ENCODE peak calls at places on chromosomes 11 and 22, in seven cellular contexts. N, H, L, P, Y, V and Z are unnamed samples.

GRCh38 chr22:49655168-49655812 is 172.4 kb downstream of the BRD1 start:
- DNase-seq in P (no peak), Y (no peak), H (no peak), L (no peak), V (no peak), N (no peak), Z (no peak)

GRCh38 chr22:32745251-32745995 is 56.1 kb upstream of the TIMP3 start:
- DNase-seq in N (peak), Y (peak), H (peak), V (peak), P (peak), L (peak), Z (peak)

GRCh38 chr22:43439368-43440102 is 27.7 kb downstream of the MPPED1 start:
- DNase-seq in Y (no peak), V (no peak), H (no peak), P (no peak), L (no peak), N (no peak), Z (no peak)

GRCh38 chr11:33500865-33501479 is 199.7 kb downstream of the C11orf91 start:
- DNase-seq in H (peak), Y (peak), V (no peak), L (no peak), N (peak), P (peak), Z (no peak)

GRCh38 chr11:127996825-127997224 is 590.5 kb downstream of the ETS1 start:
- DNase-seq in L (no peak), V (peak), Y (peak), N (no peak), H (peak), P (no peak), Z (no peak)

GRCh38 chr22:20241579-20242392 is 26.3 kb downstream of the RTN4R start:
- DNase-seq in N (no peak), H (no peak), Y (no peak), P (no peak), V (peak), L (no peak), Z (no peak)

GRCh38 chr22:50684501-50684900 is 11.9 kb downstream of the SHANK3 start:
- DNase-seq in L (no peak), P (no peak), N (no peak), V (no peak), H (no peak), Y (no peak), Z (no peak)

GRCh38 chr22:47057916-47058585 is 295.6 kb downstream of the TBC1D22A start:
- DNase-seq in L (no peak), H (no peak), N (no peak), V (no peak), P (no peak), Y (no peak), Z (no peak)

GRCh38 chr11:85685131-85685819 is 720 bp downstream of the CCDC89 start:
- DNase-seq in L (no peak), Y (no peak), P (no peak), N (no peak), H (peak), V (no peak), Z (peak)

GRCh38 chr11:120272303-120272702 is 32.4 kb downstream of the POU2F3 start:
- DNase-seq in L (no peak), Y (no peak), V (no peak), H (peak), P (no peak), N (no peak), Z (no peak)

GRCh38 chr11:19419813-19420212 is 179.1 kb upstream of the E2F8 start:
- DNase-seq in P (no peak), N (no peak), V (peak), L (no peak), Y (peak), H (peak), Z (no peak)

GRCh38 chr11:123137496-123138270 is 57.4 kb downstream of the CLMP start:
- DNase-seq in Y (peak), P (peak), V (no peak), N (peak), L (peak), H (peak), Z (peak)

GRCh38 chr22:41848468-41848867 is 15.6 kb downstream of the SREBF2 start:
- DNase-seq in V (no peak), H (no peak), N (no peak), L (no peak), P (no peak), Y (no peak), Z (no peak)

GRCh38 chr11:45871638-45872037 is 13.8 kb upstream of the MAPK8IP1 start:
- DNase-seq in L (no peak), N (no peak), Y (no peak), H (no peak), V (no peak), P (no peak), Z (no peak)

GRCh38 chr11:33320814-33321330 is 63.7 kb downstream of the HIPK3 start:
- DNase-seq in H (peak), V (no peak), P (no peak), Y (no peak), N (peak), L (no peak), Z (no peak)

GRCh38 chr22:19579880-19580279 is 55.7 kb upstream of the CLDN5 start:
- DNase-seq in L (no peak), N (no peak), Y (no peak), H (no peak), P (no peak), V (no peak), Z (no peak)

GRCh38 chr11:125502198-125502597 is 6.1 kb upstream of the FEZ1 start:
- DNase-seq in H (no peak), V (no peak), Y (no peak), N (no peak), P (no peak), L (no peak), Z (no peak)
- H2BK120ac ChIP-seq in H (no peak), V (no peak), Y (no peak), N (no peak), P (no peak), L (no peak), Z (no peak)

GRCh38 chr11:5310423-5310822 is 8.7 kb upstream of the OR51B4 start:
- DNase-seq in H (no peak), Y (no peak), P (no peak), V (no peak), N (no peak), L (no peak), Z (no peak)
- H2BK120ac ChIP-seq in H (no peak), Y (no peak), P (no peak), V (no peak), N (no peak), L (no peak), Z (no peak)

GRCh38 chr11:67072295-67072694 is 15.6 kb downstream of the RHOD start:
- DNase-seq in H (no peak), V (no peak), Y (no peak), P (no peak), L (no peak), N (no peak), Z (no peak)
- H2BK120ac ChIP-seq in H (no peak), V (no peak), Y (no peak), P (no peak), L (no peak), N (no peak), Z (no peak)

GRCh38 chr22:25018009-25018408 is 65.5 kb downstream of the KIAA1671 start:
- DNase-seq in L (no peak), N (no peak), H (no peak), P (no peak), V (no peak), Y (no peak), Z (no peak)

GRCh38 chr22:25021976-25022711 is 69.6 kb downstream of the KIAA1671 start:
- DNase-seq in P (no peak), H (no peak), N (peak), V (no peak), Y (no peak), L (no peak), Z (no peak)

GRCh38 chr22:25021409-25021808 is 68.9 kb downstream of the KIAA1671 start:
- DNase-seq in L (no peak), H (no peak), Y (no peak), V (no peak), N (no peak), P (no peak), Z (no peak)

GRCh38 chr22:25016311-25016710 is 63.8 kb downstream of the KIAA1671 start:
- DNase-seq in N (no peak), P (no peak), L (no peak), V (peak), H (no peak), Y (no peak), Z (no peak)

GRCh38 chr22:25019427-25020184 is 67.1 kb downstream of the KIAA1671 start:
- DNase-seq in Y (no peak), P (no peak), V (no peak), H (no peak), L (no peak), N (no peak), Z (no peak)
- H2BK120ac ChIP-seq in Y (no peak), P (no peak), V (no peak), H (no peak), L (no peak), N (no peak), Z (no peak)

DNA sequence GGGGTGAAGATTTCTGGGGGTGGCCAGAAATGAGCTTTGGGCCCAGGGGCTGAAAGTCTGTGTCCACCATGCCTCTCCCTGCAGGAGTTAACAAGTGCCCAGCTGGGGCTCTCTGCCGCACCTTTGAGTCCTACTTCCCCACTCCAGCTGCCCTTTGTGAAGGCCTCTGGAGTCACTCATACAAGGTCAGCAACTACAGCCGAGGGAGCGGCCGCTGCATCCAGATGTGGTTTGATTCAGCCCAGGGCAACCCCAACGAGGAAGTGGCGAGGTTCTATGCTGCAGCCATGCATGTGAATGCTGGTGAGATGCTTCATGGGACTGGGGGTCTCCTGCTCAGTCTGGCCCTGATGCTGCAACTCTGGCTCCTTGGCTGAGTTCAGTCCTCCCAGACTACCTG is 3.2 kb upstream of the INPPL1 start:
- DNase-seq in P (no peak), V (no peak), Y (no peak), H (no peak), L (no peak), N (no peak), Z (peak)
- H2BK120ac ChIP-seq in P (no peak), V (no peak), Y (no peak), H (no peak), L (no peak), N (no peak), Z (no peak)

GRCh38 chr11:117439256-117439655 is 111.6 kb downstream of the CEP164 start:
- DNase-seq in P (no peak), N (no peak), L (no peak), V (no peak), H (no peak), Y (no peak), Z (no peak)

GRCh38 chr11:117438371-117439000 is 110.8 kb downstream of the CEP164 start:
- DNase-seq in H (peak), L (no peak), V (peak), N (no peak), Y (no peak), P (no peak), Z (no peak)

GRCh38 chr11:117442049-117442868 is 114.6 kb downstream of the CEP164 start:
- DNase-seq in L (no peak), V (no peak), P (no peak), H (no peak), N (no peak), Y (no peak), Z (no peak)

GRCh38 chr11:117441146-117441975 is 113.7 kb downstream of the CEP164 start:
- DNase-seq in N (no peak), P (no peak), L (no peak), V (no peak), H (no peak), Y (no peak), Z (no peak)

DNA sequence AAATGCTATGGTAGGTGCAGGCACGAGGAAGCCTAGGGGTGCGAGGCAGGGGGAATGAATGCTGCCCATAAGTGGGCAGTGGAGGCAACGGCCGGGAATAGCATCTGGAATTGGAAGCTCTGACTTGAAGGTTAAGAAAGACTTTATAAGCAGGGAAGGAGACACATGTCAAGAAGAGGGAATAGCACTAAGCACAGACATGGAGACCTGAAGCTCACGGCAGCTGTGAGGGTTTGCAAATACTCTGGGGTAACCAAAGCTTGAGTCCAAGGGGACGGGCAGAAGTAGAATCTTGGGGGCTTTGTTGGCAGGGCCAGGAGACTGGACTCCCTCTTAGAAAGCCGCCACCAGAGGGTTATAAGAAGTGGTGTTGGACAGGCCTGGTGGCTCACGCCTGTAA is 112.6 kb downstream of the CEP164 start:
- DNase-seq in P (no peak), V (no peak), L (no peak), Y (no peak), N (no peak), H (no peak), Z (no peak)
- H2BK120ac ChIP-seq in P (no peak), V (no peak), L (no peak), Y (no peak), N (no peak), H (no peak), Z (no peak)